ENCODE peak calls at places on chromosomes 7 and 10, in five cellular contexts. One of them, this sample, is unnamed. For H3K4me1 and H3K27me3, the result is how much of the 10 kb centered on the place peaks cover.

GRCh38 chr7:108078156-108078781 is 51.9 kb downstream of the LAMB4 start:
- DNase-seq in PC-3: no peak
- DNase-seq in heart left ventricle: no peak
- DNase-seq in left lung: no peak
- DNase-seq in testis: no peak
- DNase-seq in this sample: no peak

GRCh38 chr7:54349259-54349658 is 192.9 kb upstream of the VSTM2A start:
- DNase-seq in heart left ventricle: no peak
- DNase-seq in PC-3: peak
- DNase-seq in testis: no peak
- DNase-seq in left lung: no peak
- DNase-seq in this sample: no peak

GRCh38 chr7:40986351-40986873 is 716.5 kb downstream of the INHBA start:
- DNase-seq in left lung: no peak
- DNase-seq in PC-3: peak
- DNase-seq in heart left ventricle: no peak
- DNase-seq in testis: no peak
- DNase-seq in this sample: no peak

GRCh38 chr10:71964669-71965515 is 697 bp downstream of the CHST3 start:
- DNase-seq in PC-3: peak
- DNase-seq in testis: no peak
- DNase-seq in left lung: peak
- DNase-seq in heart left ventricle: peak
- DNase-seq in this sample: peak

GRCh38 chr10:59674211-59674836 is 35.3 kb downstream of the SLC16A9 start:
- DNase-seq in left lung: no peak
- DNase-seq in heart left ventricle: no peak
- DNase-seq in PC-3: peak
- DNase-seq in testis: no peak
- DNase-seq in this sample: no peak

GRCh38 chr7:39084344-39084743 is 106.6 kb downstream of the POU6F2 start:
- DNase-seq in left lung: no peak
- DNase-seq in heart left ventricle: no peak
- DNase-seq in PC-3: no peak
- DNase-seq in testis: no peak
- DNase-seq in this sample: no peak

GRCh38 chr10:95308389-95309302 is 17.8 kb upstream of the PDLIM1 start:
- DNase-seq in PC-3: peak
- DNase-seq in left lung: peak
- DNase-seq in testis: peak
- DNase-seq in heart left ventricle: peak
- DNase-seq in this sample: peak

GRCh38 chr10:13865758-13866491 is 279.2 kb downstream of the PRPF18 start:
- DNase-seq in heart left ventricle: peak
- DNase-seq in PC-3: peak
- DNase-seq in testis: no peak
- DNase-seq in left lung: no peak
- DNase-seq in this sample: no peak

GRCh38 chr7:100444311-100445278 is 8.3 kb upstream of the PPP1R35 start:
- DNase-seq in PC-3: no peak
- DNase-seq in testis: no peak
- DNase-seq in heart left ventricle: no peak
- DNase-seq in left lung: no peak
- DNase-seq in this sample: no peak

GRCh38 chr7:2515424-2516193 is 4.0 kb upstream of the LFNG start:
- DNase-seq in testis: no peak
- DNase-seq in left lung: no peak
- DNase-seq in PC-3: no peak
- DNase-seq in heart left ventricle: no peak
- DNase-seq in this sample: no peak

GRCh38 chr7:13880789-13881188 is 108.7 kb downstream of the ETV1 start:
- DNase-seq in left lung: no peak
- DNase-seq in heart left ventricle: no peak
- DNase-seq in PC-3: peak
- DNase-seq in testis: no peak
- DNase-seq in this sample: no peak

GRCh38 chr10:76071638-76072317 is 640.4 kb downstream of the LRMDA start:
- DNase-seq in left lung: no peak
- DNase-seq in PC-3: peak
- DNase-seq in testis: no peak
- DNase-seq in heart left ventricle: no peak
- DNase-seq in this sample: no peak

GRCh38 chr10:71725998-71726672 is 6.6 kb upstream of the C10orf105 start:
- DNase-seq in PC-3: peak
- DNase-seq in testis: no peak
- DNase-seq in left lung: no peak
- DNase-seq in heart left ventricle: no peak
- DNase-seq in this sample: no peak

GRCh38 chr7:155532792-155533119 is 13.6 kb downstream of the CNPY1 start:
- DNase-seq in left lung: no peak
- DNase-seq in testis: no peak
- DNase-seq in heart left ventricle: no peak
- DNase-seq in PC-3: no peak
- DNase-seq in this sample: no peak

GRCh38 chr10:70540789-70541360 is 61.7 kb downstream of the PRF1 start:
- DNase-seq in heart left ventricle: peak
- DNase-seq in PC-3: no peak
- DNase-seq in testis: no peak
- DNase-seq in left lung: no peak
- DNase-seq in this sample: no peak

GRCh38 chr7:67484244-67484751 is 487.7 kb downstream of the TYW1 start:
- DNase-seq in left lung: peak
- DNase-seq in PC-3: peak
- DNase-seq in testis: peak
- DNase-seq in heart left ventricle: no peak
- DNase-seq in this sample: peak

GRCh38 chr7:83201355-83201754 is 38.7 kb upstream of the PCLO start:
- DNase-seq in testis: no peak
- DNase-seq in left lung: no peak
- DNase-seq in heart left ventricle: no peak
- DNase-seq in PC-3: no peak
- DNase-seq in this sample: no peak

GRCh38 chr7:56046728-56047445 is 4.4 kb downstream of the PSPH start:
- DNase-seq in PC-3: no peak
- DNase-seq in testis: peak
- DNase-seq in left lung: no peak
- DNase-seq in heart left ventricle: no peak
- DNase-seq in this sample: no peak

GRCh38 chr10:132722980-132723970 is 62.7 kb downstream of the NKX6-2 start:
- DNase-seq in heart left ventricle: no peak
- DNase-seq in PC-3: no peak
- DNase-seq in left lung: no peak
- DNase-seq in testis: peak
- DNase-seq in this sample: no peak

GRCh38 chr10:132722391-132722790 is 63.6 kb downstream of the NKX6-2 start:
- DNase-seq in testis: no peak
- DNase-seq in heart left ventricle: no peak
- DNase-seq in PC-3: no peak
- DNase-seq in left lung: no peak
- DNase-seq in this sample: no peak

GRCh38 chr10:132724436-132724835 is 61.5 kb downstream of the NKX6-2 start:
- DNase-seq in PC-3: no peak
- DNase-seq in heart left ventricle: no peak
- DNase-seq in left lung: no peak
- DNase-seq in testis: no peak
- DNase-seq in this sample: no peak

GRCh38 chr10:132725202-132725601 is 60.7 kb downstream of the NKX6-2 start:
- DNase-seq in PC-3: no peak
- DNase-seq in testis: no peak
- DNase-seq in heart left ventricle: no peak
- DNase-seq in left lung: no peak
- DNase-seq in this sample: no peak

DNA sequence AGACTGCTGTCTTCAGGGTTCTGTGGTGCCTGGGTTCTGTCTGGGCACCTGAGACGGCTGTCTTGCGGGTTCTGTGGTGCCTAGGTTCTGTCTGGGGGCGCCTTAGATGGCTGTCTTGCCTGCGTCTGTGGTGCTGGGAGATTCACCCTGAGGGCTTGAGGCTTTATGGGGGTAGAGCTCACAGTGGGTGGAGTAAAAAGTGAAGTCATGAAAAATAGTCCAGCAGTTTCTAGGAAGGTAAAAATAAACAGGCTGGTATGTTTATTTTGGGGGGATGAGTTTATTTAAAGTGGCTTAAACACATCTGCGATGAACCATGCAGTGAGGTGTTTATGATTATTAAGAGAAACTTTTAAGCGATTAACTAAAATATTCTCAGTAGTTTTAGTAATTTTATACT is 64.2 kb downstream of the NKX6-2 start:
- DNase-seq in left lung: no peak
- DNase-seq in testis: no peak
- DNase-seq in PC-3: no peak
- DNase-seq in heart left ventricle: no peak
- DNase-seq in this sample: no peak
- H3K27ac ChIP-seq in left lung: no peak
- H3K27ac ChIP-seq in testis: no peak
- H3K27ac ChIP-seq in PC-3: no peak
- H3K27ac ChIP-seq in heart left ventricle: no peak
- H3K27ac ChIP-seq in this sample: no peak

GRCh38 chr10:130141460-130141859 is 5.3 kb downstream of the GLRX3 start:
- DNase-seq in testis: no peak
- DNase-seq in heart left ventricle: no peak
- DNase-seq in left lung: no peak
- DNase-seq in PC-3: no peak
- DNase-seq in this sample: no peak
- H3K4me1 ChIP-seq in testis: under half
- H3K4me1 ChIP-seq in heart left ventricle: half or more
- H3K4me1 ChIP-seq in left lung: under half
- H3K4me1 ChIP-seq in PC-3: under half
- H3K4me1 ChIP-seq in this sample: under half

DNA sequence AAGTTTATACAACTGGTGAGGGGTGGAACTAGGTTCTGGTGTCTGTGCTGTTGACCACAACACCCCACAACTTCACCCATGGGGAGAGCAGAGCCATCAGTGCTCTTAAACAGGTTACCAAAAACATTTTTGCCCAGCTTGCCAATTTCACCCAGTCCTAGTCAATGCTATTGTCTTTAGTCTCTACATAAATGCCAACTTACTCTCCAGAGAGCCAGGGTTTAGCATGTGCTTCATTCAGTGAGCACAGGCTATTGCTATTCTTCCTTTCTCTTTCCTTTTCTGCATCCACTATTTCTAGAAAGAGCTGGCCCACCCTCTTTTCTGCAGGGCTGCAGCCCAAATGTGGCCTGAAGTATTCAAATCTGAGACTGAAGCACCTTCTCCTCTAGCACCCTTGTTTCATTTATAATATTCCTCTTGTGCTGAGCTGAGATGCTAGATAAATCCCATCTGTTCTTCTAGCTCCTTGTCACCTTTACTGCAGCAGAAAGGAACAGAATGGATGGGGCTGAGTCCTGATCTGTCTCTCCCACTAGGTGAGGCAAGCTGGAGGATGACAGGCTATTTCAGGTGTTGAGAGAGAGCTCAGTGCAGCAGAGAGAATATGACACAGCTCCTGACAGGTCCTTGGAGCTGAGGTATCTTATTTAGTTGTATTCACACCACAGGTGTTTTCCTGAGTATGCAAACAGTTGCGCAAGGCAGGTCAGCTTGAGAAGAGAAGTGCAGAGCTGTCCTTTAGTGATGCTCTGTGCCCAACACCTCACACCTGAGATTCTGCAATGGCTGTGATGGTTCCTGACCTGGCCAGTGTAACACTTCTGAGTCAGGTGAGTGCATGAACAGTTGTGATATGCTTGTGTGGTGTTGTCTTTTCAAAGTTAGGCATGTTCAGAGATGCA is 819.2 kb downstream of the CCSER2 start:
- DNase-seq in heart left ventricle: no peak
- DNase-seq in testis: no peak
- DNase-seq in left lung: no peak
- DNase-seq in PC-3: no peak
- DNase-seq in this sample: no peak
- H3K27me3 ChIP-seq in heart left ventricle: under half
- H3K27me3 ChIP-seq in testis: under half
- H3K27me3 ChIP-seq in left lung: under half
- H3K27me3 ChIP-seq in PC-3: under half
- H3K27me3 ChIP-seq in this sample: under half

DNA sequence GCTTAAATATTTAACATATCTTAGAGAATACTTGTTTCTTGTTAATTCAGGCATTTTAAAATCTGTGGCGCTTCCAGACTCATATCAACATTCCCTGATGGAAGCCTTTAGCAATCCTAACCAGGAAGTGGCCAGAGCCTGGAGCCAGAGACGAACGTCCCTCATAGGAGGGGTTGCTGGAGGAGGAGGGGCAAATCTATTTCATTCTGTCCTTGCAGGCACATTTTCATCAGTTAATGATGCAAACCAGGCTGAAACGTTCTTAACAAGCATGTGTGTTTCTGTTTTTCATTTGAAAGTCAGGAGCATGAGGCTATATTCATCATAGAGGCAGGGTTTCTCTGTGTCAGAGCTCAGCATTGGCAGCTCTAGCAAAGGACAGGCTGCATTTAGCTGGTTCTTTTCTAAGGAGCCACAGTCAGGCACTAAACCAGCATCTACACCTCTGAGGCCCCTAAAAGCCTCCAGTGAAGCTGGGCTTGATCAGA is 17.8 kb upstream of the IFIT2 start:
- DNase-seq in heart left ventricle: peak
- DNase-seq in left lung: peak
- DNase-seq in testis: peak
- DNase-seq in PC-3: peak
- DNase-seq in this sample: peak
- H3K27ac ChIP-seq in heart left ventricle: peak
- H3K27ac ChIP-seq in left lung: peak
- H3K27ac ChIP-seq in testis: peak
- H3K27ac ChIP-seq in PC-3: peak
- H3K27ac ChIP-seq in this sample: peak

GRCh38 chr7:142355328-142355727 is 97.5 kb upstream of the PRSS58 start:
- DNase-seq in testis: no peak
- DNase-seq in left lung: no peak
- DNase-seq in PC-3: peak
- DNase-seq in heart left ventricle: no peak
- DNase-seq in this sample: no peak
- H3K4me1 ChIP-seq in testis: under half
- H3K4me1 ChIP-seq in left lung: under half
- H3K4me1 ChIP-seq in PC-3: under half
- H3K4me1 ChIP-seq in heart left ventricle: under half
- H3K4me1 ChIP-seq in this sample: under half

GRCh38 chr7:96995406-96996110 is 9.8 kb upstream of the DLX6 start:
- DNase-seq in left lung: no peak
- DNase-seq in PC-3: no peak
- DNase-seq in heart left ventricle: no peak
- DNase-seq in testis: no peak
- DNase-seq in this sample: no peak
- H3K27me3 ChIP-seq in left lung: half or more
- H3K27me3 ChIP-seq in PC-3: under half
- H3K27me3 ChIP-seq in heart left ventricle: half or more
- H3K27me3 ChIP-seq in testis: under half
- H3K27me3 ChIP-seq in this sample: under half